ENCODE peak calls at places on chromosomes 6 and 20, in five cellular contexts. D is effector CD8-positive, alpha-beta T cell; W is neuronal stem cell; F is ovary; I is occipital lobe. O is an unnamed sample.

GRCh38 chr20:14948416-14948815 is 611.0 kb upstream of the FLRT3 start:
- DNase-seq in W (no peak), F (no peak), I (no peak), D (no peak), O (no peak)

GRCh38 chr20:6014017-6014416 is 39.8 kb downstream of the LRRN4 start:
- DNase-seq in D (no peak), I (no peak), W (no peak), F (no peak), O (no peak)

GRCh38 chr6:138652824-138653223 is 120.7 kb upstream of the CCDC28A start:
- DNase-seq in W (no peak), F (no peak), D (no peak), I (no peak), O (no peak)

GRCh38 chr6:105484238-105485161 is 81.6 kb upstream of the PREP start:
- DNase-seq in D (no peak), F (no peak), I (no peak), W (peak), O (no peak)

GRCh38 chr6:81909981-81910910 is 157.8 kb upstream of the TENT5A start:
- DNase-seq in W (no peak), D (no peak), F (no peak), I (no peak), O (no peak)

GRCh38 chr20:23626040-23626620 is 11.6 kb downstream of the CST3 start:
- DNase-seq in I (no peak), D (no peak), F (no peak), W (no peak), O (no peak)

GRCh38 chr20:45323731-45324130 is 15.6 kb upstream of the MATN4 start:
- DNase-seq in F (no peak), D (no peak), I (no peak), W (no peak), O (no peak)

GRCh38 chr20:48012401-48012974 is 227.2 kb upstream of the SULF2 start:
- DNase-seq in D (no peak), I (no peak), W (no peak), F (peak), O (no peak)

GRCh38 chr6:75205776-75206334 is at the start of gene COL12A1:
- DNase-seq in I (peak), D (no peak), F (peak), W (peak), O (peak)

GRCh38 chr20:38172344-38172743 is 7.3 kb upstream of the TGM2 start:
- DNase-seq in D (no peak), I (no peak), W (no peak), F (no peak), O (no peak)

O was measured in activated B cell treated with CpG ODN at 0.5 μM for 24 hours.